ENCODE peak calls at places on chromosomes 11 and 22, in nine cellular contexts. One of them, this sample, is unnamed.

GRCh38 chr22:20765938-20766337 is 8.0 kb upstream of the SERPIND1 start:
- DNase-seq in HEK293T: no peak
- DNase-seq in cardiac fibroblast: no peak
- DNase-seq in spleen: no peak
- DNase-seq in NCI-H1092 treated with DMSO at 0.1 percent for 48 hours: no peak
- DNase-seq in iris pigment epithelial cell: no peak
- DNase-seq in ACHN: no peak
- DNase-seq in nephron progenitor cell: no peak
- DNase-seq in MCF 10A: no peak
- DNase-seq in this sample: no peak

GRCh38 chr22:45454260-45454659 is 40.8 kb downstream of the RIBC2 start:
- DNase-seq in HEK293T: no peak
- DNase-seq in cardiac fibroblast: no peak
- DNase-seq in spleen: no peak
- DNase-seq in NCI-H1092 treated with DMSO at 0.1 percent for 48 hours: no peak
- DNase-seq in iris pigment epithelial cell: no peak
- DNase-seq in ACHN: no peak
- DNase-seq in nephron progenitor cell: no peak
- DNase-seq in MCF 10A: no peak
- DNase-seq in this sample: no peak

GRCh38 chr11:35087648-35088047 is 51.3 kb upstream of the CD44 start:
- DNase-seq in HEK293T: no peak
- DNase-seq in cardiac fibroblast: peak
- DNase-seq in spleen: no peak
- DNase-seq in NCI-H1092 treated with DMSO at 0.1 percent for 48 hours: no peak
- DNase-seq in iris pigment epithelial cell: no peak
- DNase-seq in ACHN: no peak
- DNase-seq in nephron progenitor cell: no peak
- DNase-seq in MCF 10A: no peak
- DNase-seq in this sample: no peak

GRCh38 chr22:35795476-35795875 is 77.8 kb downstream of the APOL5 start:
- DNase-seq in HEK293T: no peak
- DNase-seq in cardiac fibroblast: no peak
- DNase-seq in spleen: no peak
- DNase-seq in NCI-H1092 treated with DMSO at 0.1 percent for 48 hours: no peak
- DNase-seq in iris pigment epithelial cell: no peak
- DNase-seq in ACHN: no peak
- DNase-seq in nephron progenitor cell: no peak
- DNase-seq in MCF 10A: no peak
- DNase-seq in this sample: no peak

GRCh38 chr11:17347676-17348075 is 3.9 kb upstream of the NCR3LG1 start:
- DNase-seq in HEK293T: no peak
- DNase-seq in cardiac fibroblast: no peak
- DNase-seq in spleen: no peak
- DNase-seq in NCI-H1092 treated with DMSO at 0.1 percent for 48 hours: no peak
- DNase-seq in iris pigment epithelial cell: peak
- DNase-seq in ACHN: no peak
- DNase-seq in nephron progenitor cell: no peak
- DNase-seq in MCF 10A: no peak
- DNase-seq in this sample: no peak

GRCh38 chr11:12066056-12066798 is 44.2 kb upstream of the MICAL2 start:
- DNase-seq in HEK293T: no peak
- DNase-seq in cardiac fibroblast: peak
- DNase-seq in spleen: no peak
- DNase-seq in NCI-H1092 treated with DMSO at 0.1 percent for 48 hours: no peak
- DNase-seq in iris pigment epithelial cell: peak
- DNase-seq in ACHN: peak
- DNase-seq in nephron progenitor cell: no peak
- DNase-seq in MCF 10A: peak
- DNase-seq in this sample: peak

GRCh38 chr11:74731301-74732094 is at the start of gene CHRDL2:
- DNase-seq in HEK293T: no peak
- DNase-seq in cardiac fibroblast: peak
- DNase-seq in spleen: no peak
- DNase-seq in NCI-H1092 treated with DMSO at 0.1 percent for 48 hours: no peak
- DNase-seq in iris pigment epithelial cell: peak
- DNase-seq in ACHN: no peak
- DNase-seq in nephron progenitor cell: peak
- DNase-seq in MCF 10A: no peak
- DNase-seq in this sample: no peak

GRCh38 chr22:29784451-29785361 is 17.5 kb downstream of the UQCR10 start:
- DNase-seq in HEK293T: no peak
- DNase-seq in cardiac fibroblast: peak
- DNase-seq in spleen: no peak
- DNase-seq in NCI-H1092 treated with DMSO at 0.1 percent for 48 hours: no peak
- DNase-seq in iris pigment epithelial cell: peak
- DNase-seq in ACHN: no peak
- DNase-seq in nephron progenitor cell: no peak
- DNase-seq in MCF 10A: no peak
- DNase-seq in this sample: no peak

GRCh38 chr22:17243524-17243923 is 24.3 kb upstream of the ADA2 start:
- DNase-seq in HEK293T: no peak
- DNase-seq in cardiac fibroblast: no peak
- DNase-seq in spleen: peak
- DNase-seq in NCI-H1092 treated with DMSO at 0.1 percent for 48 hours: no peak
- DNase-seq in iris pigment epithelial cell: peak
- DNase-seq in ACHN: no peak
- DNase-seq in nephron progenitor cell: no peak
- DNase-seq in MCF 10A: no peak
- DNase-seq in this sample: no peak

GRCh38 chr22:24400726-24401596 is 26.4 kb upstream of the ADORA2A start:
- DNase-seq in HEK293T: no peak
- DNase-seq in cardiac fibroblast: peak
- DNase-seq in spleen: no peak
- DNase-seq in NCI-H1092 treated with DMSO at 0.1 percent for 48 hours: no peak
- DNase-seq in iris pigment epithelial cell: no peak
- DNase-seq in ACHN: no peak
- DNase-seq in nephron progenitor cell: no peak
- DNase-seq in MCF 10A: no peak
- DNase-seq in this sample: no peak

GRCh38 chr11:128469220-128469619 is 118.1 kb downstream of the ETS1 start:
- DNase-seq in HEK293T: no peak
- DNase-seq in cardiac fibroblast: no peak
- DNase-seq in spleen: peak
- DNase-seq in NCI-H1092 treated with DMSO at 0.1 percent for 48 hours: no peak
- DNase-seq in iris pigment epithelial cell: no peak
- DNase-seq in ACHN: no peak
- DNase-seq in nephron progenitor cell: no peak
- DNase-seq in MCF 10A: no peak
- DNase-seq in this sample: no peak

GRCh38 chr11:37755526-37755925 is 1157.5 kb upstream of the RAG2 start:
- DNase-seq in HEK293T: no peak
- DNase-seq in cardiac fibroblast: no peak
- DNase-seq in spleen: no peak
- DNase-seq in NCI-H1092 treated with DMSO at 0.1 percent for 48 hours: no peak
- DNase-seq in iris pigment epithelial cell: no peak
- DNase-seq in ACHN: no peak
- DNase-seq in nephron progenitor cell: no peak
- DNase-seq in MCF 10A: no peak
- DNase-seq in this sample: no peak